ENCODE peak calls at places on chromosomes 16 and 17, in six cellular contexts. E is esophagus muscularis mucosa, U is upper lobe of right lung, Y is SJSA1, V is NT2/D1, R is HCT116. Q is an unnamed sample. For H3K4me1 and H3K9me3, the result is how much of the 10 kb centered on the place peaks cover.

GRCh38 chr17:81871387-81872120 is 417 bp upstream of the ARHGDIA start:
- DNase-seq in U (peak), Y (peak), E (peak), R (peak), V (peak), Q (peak)

GRCh38 chr17:40327735-40328385 is 18.9 kb downstream of the RARA start:
- DNase-seq in E (no peak), V (no peak), R (no peak), U (no peak), Y (no peak), Q (no peak)

GRCh38 chr16:89999831-90000574 is 19.3 kb downstream of the DBNDD1 start:
- DNase-seq in E (no peak), R (no peak), U (no peak), Y (no peak), V (no peak), Q (no peak)

GRCh38 chr17:15436399-15437369 is 30.7 kb downstream of the CDRT4 start:
- DNase-seq in R (peak), Y (peak), U (no peak), V (no peak), E (no peak), Q (peak)

GRCh38 chr17:15181333-15181732 is 83.8 kb downstream of the PMP22 start:
- DNase-seq in U (no peak), R (no peak), Y (no peak), E (no peak), V (no peak), Q (no peak)

GRCh38 chr17:76932402-76933333 is 64.5 kb downstream of the MGAT5B start:
- DNase-seq in V (no peak), E (no peak), U (no peak), R (no peak), Y (no peak), Q (no peak)

GRCh38 chr16:80948886-80949502 is 57.7 kb downstream of the CMC2 start:
- DNase-seq in E (peak), R (peak), V (peak), Y (no peak), U (peak), Q (no peak)

GRCh38 chr17:8837438-8838075 is 29.9 kb downstream of the PIK3R6 start:
- DNase-seq in Y (peak), R (no peak), U (no peak), V (no peak), E (peak), Q (no peak)

GRCh38 chr17:16988749-16989229 is 16.9 kb upstream of the TNFRSF13B start:
- DNase-seq in U (no peak), V (no peak), E (no peak), Y (no peak), R (no peak), Q (no peak)

GRCh38 chr16:29994613-29995329 is 646 bp downstream of the HIRIP3 start:
- DNase-seq in U (peak), R (no peak), Y (peak), V (no peak), E (no peak), Q (no peak)

GRCh38 chr16:25941800-25942558 is 250.2 kb downstream of the HS3ST4 start:
- DNase-seq in R (no peak), E (no peak), Y (no peak), U (no peak), V (no peak), Q (no peak)

GRCh38 chr17:50062323-50063243 is 6.7 kb downstream of the ITGA3 start:
- DNase-seq in Y (peak), R (peak), V (no peak), E (no peak), U (peak), Q (no peak)

GRCh38 chr16:88715312-88716190 is 9.2 kb downstream of the CTU2 start:
- DNase-seq in Y (no peak), E (no peak), U (no peak), V (no peak), R (no peak), Q (no peak)

GRCh38 chr17:48351916-48352332 is 78.1 kb downstream of the SKAP1 start:
- DNase-seq in R (peak), Y (no peak), V (peak), U (no peak), E (no peak), Q (peak)

GRCh38 chr17:50280068-50280467 is 5.8 kb downstream of the TMEM92 start:
- DNase-seq in Y (no peak), V (no peak), R (no peak), E (no peak), U (no peak), Q (no peak)

GRCh38 chr16:56354746-56355145 is 70.6 kb downstream of the AMFR start:
- DNase-seq in U (no peak), E (no peak), Y (peak), R (no peak), V (no peak), Q (no peak)

GRCh38 chr17:79840204-79840988 is 1.2 kb upstream of the CBX4 start:
- DNase-seq in R (no peak), Y (no peak), E (no peak), U (peak), V (no peak), Q (peak)

GRCh38 chr17:79839363-79840203 is at the start of gene CBX4:
- DNase-seq in Y (peak), R (peak), U (peak), E (peak), V (peak), Q (peak)

GRCh38 chr17:79841369-79842135 is 2.3 kb upstream of the CBX4 start:
- DNase-seq in Y (no peak), R (no peak), E (no peak), V (no peak), U (no peak), Q (no peak)

GRCh38 chr17:79842136-79842655 is 3.0 kb upstream of the CBX4 start:
- DNase-seq in R (no peak), U (no peak), E (no peak), V (no peak), Y (no peak), Q (no peak)

DNA sequence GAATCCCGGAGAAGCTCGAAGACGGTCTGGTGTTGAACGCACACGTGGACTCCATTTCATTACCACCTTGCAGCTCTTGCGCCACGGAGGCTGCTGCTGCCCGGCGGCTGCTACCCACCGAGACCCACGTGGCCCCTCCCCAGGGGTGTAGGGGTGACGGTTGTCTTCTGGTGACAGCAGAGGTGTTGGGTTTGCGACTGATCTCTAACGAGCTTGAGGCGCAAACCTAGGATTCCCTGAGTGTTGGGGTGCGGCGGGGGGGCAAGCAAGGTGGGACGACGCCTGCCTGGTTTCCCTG is 1.7 kb upstream of the CBX4 start:
- DNase-seq in V (no peak), U (no peak), E (no peak), R (no peak), Y (no peak), Q (no peak)
- H3K4me1 ChIP-seq in V (under half), U (half or more), E (half or more), R (half or more), Y (half or more), Q (half or more)

DNA sequence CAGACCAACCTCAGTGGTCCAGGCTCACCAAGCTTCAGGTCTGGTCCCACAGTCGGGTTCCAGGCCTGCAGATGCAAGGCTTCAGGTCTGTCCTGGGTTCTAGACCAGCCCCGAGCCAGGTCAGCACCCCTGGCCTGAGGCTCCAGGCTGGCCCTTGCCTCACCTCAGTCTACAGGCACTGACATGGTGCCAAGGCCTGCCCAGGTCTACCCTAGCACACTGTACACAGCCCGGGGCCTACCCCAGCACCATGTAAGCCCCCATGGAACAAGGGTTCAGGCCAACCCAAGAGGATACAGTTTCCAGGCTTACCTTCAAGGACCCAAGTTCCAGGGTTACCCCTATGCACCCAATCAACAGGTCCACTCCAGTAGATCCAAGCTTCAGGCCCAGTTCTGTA is 26.8 kb downstream of the ZFP1 start:
- DNase-seq in U (no peak), E (no peak), R (no peak), Y (no peak), V (no peak), Q (no peak)
- H3K9me3 ChIP-seq in U (under half), E (under half), R (under half), Y (under half), V (half or more), Q (under half)

DNA sequence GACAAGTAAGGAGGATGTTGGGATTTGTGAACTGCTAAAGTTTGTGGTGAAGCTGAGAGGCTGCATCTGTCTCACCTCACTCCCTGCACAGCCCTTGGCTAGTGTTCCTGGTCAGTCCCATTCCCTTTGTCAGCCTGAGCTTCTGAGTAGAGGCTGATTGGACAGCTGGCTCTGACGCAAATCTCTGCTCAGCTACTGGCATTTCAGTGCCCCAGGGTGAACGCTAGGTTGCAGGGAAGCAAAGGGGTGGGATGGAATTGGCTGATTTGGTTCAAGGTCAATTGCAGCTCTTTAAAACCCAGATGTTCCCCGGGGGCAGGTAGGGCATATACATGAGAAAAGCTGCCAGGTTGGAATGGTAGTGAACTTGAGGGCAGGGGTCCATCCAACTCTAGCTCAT is 23.1 kb upstream of the CNOT1 start:
- DNase-seq in E (no peak), R (no peak), U (no peak), Y (no peak), V (peak), Q (no peak)
- H3K4me1 ChIP-seq in E (under half), R (under half), U (under half), Y (under half), V (under half), Q (under half)

GRCh38 chr16:35195864-35196216 is 1736.4 kb downstream of the TP53TG3F start:
- DNase-seq in R (no peak), U (peak), Y (no peak), V (no peak), E (peak), Q (no peak)
- H3K9me3 ChIP-seq in R (under half), U (under half), Y (under half), V (under half), E (under half), Q (under half)

GRCh38 chr17:30378797-30379302 is at the start of gene CPD:
- DNase-seq in V (peak), Y (peak), U (peak), E (peak), R (peak), Q (peak)
- H3K4me1 ChIP-seq in V (under half), Y (under half), U (under half), E (half or more), R (under half), Q (half or more)

GRCh38 chr17:41762391-41762790 is 24.1 kb downstream of the JUP start:
- DNase-seq in E (no peak), U (no peak), R (no peak), V (no peak), Y (no peak), Q (no peak)
- H3K9me3 ChIP-seq in E (under half), U (under half), R (under half), V (under half), Y (under half), Q (under half)

GRCh38 chr17:74610108-74610507 is 13.4 kb downstream of the CD300E start:
- DNase-seq in Y (no peak), V (peak), U (no peak), R (no peak), E (no peak), Q (no peak)
- H3K4me1 ChIP-seq in Y (under half), V (under half), U (under half), R (under half), E (under half), Q (under half)

DNA sequence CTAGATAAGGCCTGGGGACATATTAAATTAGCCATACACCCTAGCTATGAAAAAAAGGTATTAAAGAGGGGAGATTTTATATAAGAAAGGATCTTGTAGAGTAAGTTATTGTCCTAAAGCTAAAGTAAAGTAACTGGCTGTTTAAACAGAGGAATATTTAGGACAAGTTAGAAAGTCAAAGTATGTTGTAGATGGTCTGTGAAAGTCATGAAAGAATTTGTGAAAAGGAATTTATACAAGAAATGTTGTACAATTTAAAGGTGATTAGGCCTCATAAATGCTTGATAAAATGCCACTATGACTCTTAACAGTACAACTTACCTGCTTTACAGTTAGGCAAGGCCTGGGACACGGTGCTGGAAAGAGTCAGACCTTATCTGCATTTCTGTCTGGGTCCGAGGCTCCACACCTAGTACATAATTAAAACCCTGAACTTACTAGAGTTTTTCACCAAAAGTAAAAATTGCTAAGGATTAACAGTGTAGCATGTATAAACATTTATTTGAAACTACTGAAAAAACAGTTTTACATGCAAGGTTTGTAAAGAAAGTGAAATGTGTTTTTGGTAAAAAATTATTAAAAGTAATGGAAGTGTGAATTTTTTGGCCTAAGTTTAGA is 445.3 kb upstream of the TOM1L1 start:
- DNase-seq in U (no peak), V (no peak), E (no peak), R (no peak), Y (no peak), Q (no peak)
- H3K9me3 ChIP-seq in U (under half), V (half or more), E (under half), R (half or more), Y (under half), Q (under half)

DNA sequence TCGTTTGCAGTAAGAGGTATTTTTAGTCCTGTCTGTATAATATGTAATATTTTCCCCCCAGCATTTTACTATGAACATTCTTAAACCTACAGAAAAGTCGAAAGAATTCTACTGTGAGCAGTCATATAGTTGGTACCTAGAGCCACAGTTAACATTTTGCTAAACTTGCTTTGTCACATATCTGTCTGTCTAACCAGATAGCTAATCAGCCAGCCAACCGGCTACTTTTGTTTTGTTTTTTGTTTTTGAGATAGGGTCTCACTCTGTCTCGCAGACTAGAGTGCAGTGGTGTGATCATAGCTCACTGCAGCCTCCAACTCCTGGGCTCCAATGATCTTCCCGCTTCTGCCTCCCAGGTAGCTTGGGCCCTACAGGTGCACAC is 73.3 kb downstream of the ABCC1 start:
- DNase-seq in E (no peak), R (no peak), U (no peak), Y (no peak), V (no peak), Q (no peak)
- H3K4me1 ChIP-seq in E (half or more), R (half or more), U (under half), Y (half or more), V (under half), Q (under half)

GRCh38 chr17:27199948-27200347 is 94.0 kb upstream of the WSB1 start:
- DNase-seq in R (no peak), E (no peak), U (no peak), V (no peak), Y (no peak), Q (no peak)
- H3K9me3 ChIP-seq in R (under half), E (under half), U (under half), V (under half), Y (under half), Q (under half)

Q was measured in CD4-positive, alpha-beta memory T cell.